ENCODE peak calls at places on chromosome 6, in nine cellular contexts. Z is GM13976, B is mesothelial cell of epicardium, E is stomach, J is AG04450, O is lower leg skin, W is breast epithelium, Q is upper lobe of left lung, R is sigmoid colon. M is an unnamed sample.

GRCh38 chr6:127933137-127933536 is 32.3 kb upstream of the THEMIS start:
- DNase-seq in Q (no peak), O (no peak), Z (no peak), B (no peak), E (no peak), R (no peak), J (no peak), W (no peak), M (no peak)

GRCh38 chr6:34979218-34979617 is 90.2 kb downstream of the ANKS1A start:
- DNase-seq in E (no peak), J (no peak), O (no peak), W (no peak), Z (no peak), B (no peak), R (no peak), Q (no peak), M (no peak)

GRCh38 chr6:149079911-149080501 is 237.5 kb upstream of the TAB2 start:
- DNase-seq in R (peak), Q (no peak), Z (no peak), W (peak), B (no peak), O (no peak), E (no peak), J (no peak), M (no peak)

GRCh38 chr6:106474476-106474875 is 114.0 kb downstream of the CRYBG1 start:
- DNase-seq in O (no peak), B (no peak), Q (no peak), E (no peak), Z (no peak), W (no peak), R (no peak), J (no peak), M (no peak)

GRCh38 chr6:140490086-140490485 is 1115.6 kb upstream of the CITED2 start:
- DNase-seq in O (no peak), B (no peak), W (no peak), Q (no peak), J (no peak), R (no peak), Z (no peak), E (no peak), M (no peak)

GRCh38 chr6:1382883-1383728 is 6.3 kb upstream of the FOXF2 start:
- DNase-seq in E (no peak), W (no peak), J (no peak), R (no peak), B (no peak), Z (peak), Q (peak), O (no peak), M (peak)

GRCh38 chr6:158758464-158758863 is 60.7 kb downstream of the EZR start:
- DNase-seq in J (no peak), Z (no peak), Q (no peak), B (no peak), O (no peak), E (no peak), W (no peak), R (no peak), M (no peak)

GRCh38 chr6:41571066-41571780 is 25.0 kb downstream of the FOXP4 start:
- DNase-seq in J (no peak), E (no peak), O (no peak), Z (no peak), W (no peak), R (no peak), Q (no peak), B (no peak), M (no peak)

GRCh38 chr6:169313347-169314010 is 59.8 kb upstream of the THBS2 start:
- DNase-seq in W (no peak), J (no peak), Q (no peak), R (no peak), O (peak), Z (no peak), E (no peak), B (no peak), M (no peak)

GRCh38 chr6:1635305-1636010 is 25.7 kb downstream of the FOXC1 start:
- DNase-seq in J (no peak), Z (no peak), E (no peak), O (no peak), R (peak), Q (peak), B (no peak), W (no peak), M (no peak)

GRCh38 chr6:169527306-169527705 is 174.5 kb downstream of the WDR27 start:
- DNase-seq in Z (no peak), R (no peak), W (no peak), B (no peak), O (no peak), J (no peak), E (no peak), Q (no peak), M (no peak)

GRCh38 chr6:3918474-3918873 is 69.3 kb downstream of the FAM50B start:
- DNase-seq in Z (no peak), E (no peak), Q (no peak), R (no peak), O (peak), W (no peak), B (no peak), J (no peak), M (no peak)

GRCh38 chr6:142222022-142222421 is 75.0 kb downstream of the VTA1 start:
- DNase-seq in Q (no peak), O (no peak), R (no peak), W (no peak), Z (no peak), J (no peak), E (no peak), B (no peak), M (no peak)

GRCh38 chr6:110083875-110084585 is 95.4 kb downstream of the WASF1 start:
- DNase-seq in Z (no peak), Q (no peak), B (no peak), E (no peak), W (no peak), J (no peak), R (no peak), O (no peak), M (no peak)

GRCh38 chr6:3654436-3654835 is 97.1 kb downstream of the PXDC1 start:
- DNase-seq in B (no peak), W (no peak), J (no peak), E (no peak), R (no peak), O (no peak), Z (no peak), Q (peak), M (no peak)

GRCh38 chr6:80425089-80425823 is 318.8 kb downstream of the BCKDHB start:
- DNase-seq in Z (no peak), R (no peak), O (no peak), Q (no peak), W (no peak), B (no peak), E (no peak), J (peak), M (no peak)
- TF ChIP-seq CTCF in Z (no peak), R (no peak), O (no peak), Q (no peak), W (no peak), B (peak), E (no peak), J (peak), M (no peak)

DNA sequence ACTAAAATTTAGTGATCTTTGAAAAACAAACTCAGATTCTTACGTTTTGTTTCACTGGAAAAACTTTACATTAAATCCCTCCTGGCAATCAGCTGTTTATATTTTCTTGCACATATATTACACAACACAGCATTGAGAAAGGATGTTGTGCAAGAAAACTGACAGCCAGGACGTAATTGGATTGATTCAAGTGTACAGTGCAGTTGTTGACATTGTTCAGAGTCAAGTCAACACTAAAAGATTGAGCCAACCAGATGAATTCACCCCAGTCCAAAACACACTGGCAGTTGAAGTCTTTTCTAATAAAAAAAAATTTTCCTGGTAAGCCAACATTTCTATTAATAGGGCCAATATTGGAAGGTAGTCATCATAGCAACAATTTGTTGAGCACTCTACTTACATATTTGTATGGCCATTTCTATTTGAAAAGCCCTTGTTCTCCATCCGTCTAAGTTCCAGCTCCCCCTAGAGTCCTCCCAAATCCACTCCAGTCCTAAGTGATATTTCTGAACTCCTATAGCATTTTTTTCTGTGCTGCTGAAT is 20.9 kb upstream of the VNN1 start:
- DNase-seq in J (peak), Q (no peak), O (no peak), E (no peak), W (no peak), R (no peak), Z (no peak), B (no peak), M (no peak)
- TF ChIP-seq CTCF in J (peak), Q (no peak), O (no peak), E (no peak), W (no peak), R (no peak), Z (no peak), B (no peak), M (no peak)

DNA sequence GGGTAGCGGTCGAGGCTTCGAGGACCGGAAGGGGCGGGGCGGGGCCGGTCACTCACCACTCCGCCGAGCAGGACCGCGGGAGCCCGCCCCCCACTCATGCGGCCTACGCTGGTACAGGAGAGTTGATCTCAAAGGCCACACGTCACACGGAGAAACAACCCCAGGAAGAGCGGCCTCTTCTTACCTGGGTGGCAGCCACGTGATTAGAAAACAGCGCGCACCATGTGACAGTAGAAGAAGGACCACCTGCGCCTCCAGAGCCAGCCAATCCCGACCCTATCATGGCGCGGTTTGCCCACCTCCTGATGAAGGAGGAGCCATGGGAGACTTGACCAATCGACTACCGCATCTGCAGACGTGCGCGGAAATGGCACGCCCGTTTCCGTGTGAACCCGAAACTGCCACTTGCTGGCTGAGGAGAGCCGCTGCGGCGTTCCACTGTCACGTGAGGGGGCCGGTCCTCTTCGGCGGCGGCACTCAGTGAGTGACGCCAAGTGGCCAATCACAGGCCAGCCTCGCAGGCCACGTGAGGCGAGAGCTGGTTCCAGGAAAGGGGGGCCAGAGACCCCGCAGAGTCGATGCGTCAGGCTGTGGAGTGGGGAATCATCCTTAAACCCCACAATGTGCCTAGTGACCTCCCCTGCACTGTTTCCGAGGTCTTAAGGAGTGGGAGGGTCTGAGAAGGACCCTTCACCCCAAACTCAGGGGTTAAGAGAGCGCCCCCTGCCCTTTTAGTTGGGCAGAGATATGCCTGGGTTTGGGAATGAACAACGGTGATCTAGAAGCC is at the start of gene CUTA:
- DNase-seq in B (peak), R (peak), Z (peak), J (peak), W (peak), O (peak), E (peak), Q (peak), M (peak)
- TF ChIP-seq CTCF in B (peak), R (no peak), Z (peak), J (no peak), W (no peak), O (no peak), E (no peak), Q (peak), M (peak)

GRCh38 chr6:160730911-160731310 is 28.9 kb downstream of the PLG start:
- DNase-seq in W (no peak), J (no peak), E (no peak), Z (no peak), B (no peak), O (no peak), R (no peak), Q (no peak), M (peak)
- TF ChIP-seq CTCF in W (no peak), J (no peak), E (no peak), Z (no peak), B (peak), O (no peak), R (no peak), Q (no peak), M (peak)

DNA sequence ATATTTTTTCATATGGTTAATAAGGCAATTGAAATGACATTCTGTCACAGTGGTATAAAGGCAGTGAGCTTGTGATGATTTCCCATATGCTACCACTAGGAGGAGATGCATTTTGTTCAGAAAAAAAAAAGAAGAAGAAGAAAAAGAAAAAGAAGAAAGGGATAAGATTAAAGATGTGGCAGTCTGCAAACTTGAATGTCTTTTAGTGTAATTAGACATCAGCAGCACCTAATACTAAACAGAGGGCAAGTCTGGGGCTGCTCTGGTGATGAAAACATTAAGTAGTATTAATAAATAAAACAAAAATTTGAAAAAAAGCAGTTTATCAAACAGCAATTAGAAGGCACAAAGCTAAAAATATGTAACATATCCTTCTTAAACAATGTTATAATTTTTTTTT is 95.4 kb upstream of the DEFB112 start:
- DNase-seq in Q (no peak), E (no peak), J (no peak), B (no peak), W (no peak), O (no peak), Z (no peak), R (no peak), M (no peak)
- TF ChIP-seq CTCF in Q (no peak), E (no peak), J (peak), B (peak), W (no peak), O (no peak), Z (no peak), R (no peak), M (peak)

GRCh38 chr6:54697423-54697822 is 149.1 kb upstream of the FAM83B start:
- DNase-seq in Z (no peak), J (peak), R (no peak), Q (no peak), B (no peak), E (no peak), W (no peak), O (no peak), M (no peak)
- TF ChIP-seq CTCF in Z (peak), J (peak), R (no peak), Q (no peak), B (no peak), E (no peak), W (no peak), O (no peak), M (no peak)

DNA sequence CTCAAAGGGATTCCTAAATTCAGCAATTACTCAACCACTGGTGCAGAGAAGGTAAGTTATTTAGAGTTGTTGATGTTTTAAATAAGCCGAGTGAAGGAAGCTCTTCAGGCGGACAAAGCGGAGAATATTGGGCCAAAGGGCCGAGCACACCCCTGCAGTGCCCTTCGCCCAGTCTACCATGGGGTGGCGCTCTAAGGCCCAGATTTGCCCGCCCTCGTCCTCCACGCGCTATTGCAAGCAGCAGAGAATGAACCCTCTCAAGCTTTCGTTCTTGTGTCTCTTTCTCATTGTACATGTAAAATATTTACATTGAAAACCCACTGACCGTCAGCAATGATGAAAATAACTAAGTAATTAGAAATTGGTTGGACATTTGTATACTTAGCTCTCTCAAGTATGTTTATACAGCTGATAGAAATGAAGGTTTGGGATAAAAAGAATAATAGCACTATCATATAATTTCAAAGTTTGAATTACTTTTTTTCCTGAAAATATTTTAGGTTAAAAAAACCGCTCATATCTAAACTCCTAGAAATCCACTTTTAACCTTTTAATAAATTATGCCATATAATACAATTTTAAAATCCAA is 195.0 kb upstream of the CEP162 start:
- DNase-seq in E (no peak), Q (peak), B (peak), Z (peak), W (no peak), R (no peak), O (no peak), J (peak), M (peak)
- TF ChIP-seq CTCF in E (no peak), Q (peak), B (peak), Z (peak), W (no peak), R (no peak), O (no peak), J (peak), M (peak)

GRCh38 chr6:144918073-144918472 is 632.9 kb downstream of the UTRN start:
- DNase-seq in O (no peak), J (no peak), R (no peak), B (no peak), Q (no peak), E (no peak), W (no peak), Z (no peak), M (no peak)

GRCh38 chr6:144908004-144908403 is 622.9 kb downstream of the UTRN start:
- DNase-seq in R (no peak), W (no peak), E (no peak), O (no peak), J (no peak), Q (no peak), B (no peak), Z (no peak), M (no peak)

GRCh38 chr6:144911322-144911721 is 626.2 kb downstream of the UTRN start:
- DNase-seq in Z (no peak), Q (no peak), J (no peak), R (no peak), W (no peak), B (no peak), O (no peak), E (no peak), M (no peak)

GRCh38 chr6:144909753-144910280 is 624.7 kb downstream of the UTRN start:
- DNase-seq in J (no peak), O (no peak), R (no peak), Q (no peak), B (no peak), W (no peak), Z (no peak), E (no peak), M (no peak)

DNA sequence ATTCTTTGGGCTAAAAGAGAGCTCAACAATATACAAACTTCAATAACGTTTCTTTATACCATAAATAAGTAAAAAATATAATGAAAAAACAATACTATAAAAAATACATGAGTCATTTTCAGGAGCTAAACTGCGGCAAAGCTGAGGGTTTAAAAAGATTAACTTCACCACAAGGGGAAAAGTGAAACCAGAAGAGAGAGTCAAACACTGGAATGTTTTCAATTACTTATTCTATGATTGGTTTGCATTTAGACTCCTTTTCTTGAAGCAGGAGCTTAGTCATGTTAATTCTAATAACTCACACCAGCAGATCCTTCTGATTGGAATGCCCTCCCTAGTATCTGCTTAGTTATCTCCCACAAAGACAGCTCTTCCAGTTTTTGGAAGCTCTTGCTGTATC is 627.3 kb downstream of the UTRN start:
- DNase-seq in W (no peak), Z (no peak), E (no peak), O (no peak), Q (no peak), J (peak), R (no peak), B (no peak), M (no peak)
- TF ChIP-seq CTCF in W (no peak), Z (no peak), E (no peak), O (no peak), Q (no peak), J (peak), R (no peak), B (no peak), M (no peak)

DNA sequence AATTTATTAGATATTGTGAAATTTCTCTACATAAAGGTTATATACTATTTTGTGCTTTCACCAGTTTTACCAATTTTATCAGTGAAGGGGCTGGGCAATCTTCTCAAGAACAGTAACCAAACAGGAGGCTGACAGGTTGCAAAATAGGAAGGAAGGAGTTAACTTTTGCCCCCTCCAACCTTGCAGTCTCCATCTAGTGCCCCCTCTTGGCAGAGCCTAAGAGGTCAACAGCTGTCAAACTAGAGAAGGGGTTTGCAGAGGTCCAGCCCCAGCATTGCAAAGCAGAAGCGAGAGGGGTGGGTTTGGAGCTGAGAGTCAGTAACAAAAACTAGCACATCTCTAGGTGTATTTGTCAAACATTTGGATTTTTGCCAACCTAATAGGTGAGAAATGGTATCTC is 391.0 kb downstream of the CDC5L start:
- DNase-seq in Q (no peak), O (no peak), Z (no peak), B (no peak), E (no peak), J (no peak), R (no peak), W (no peak), M (no peak)
- TF ChIP-seq CTCF in Q (no peak), O (no peak), Z (no peak), B (no peak), E (no peak), J (no peak), R (no peak), W (no peak), M (no peak)

DNA sequence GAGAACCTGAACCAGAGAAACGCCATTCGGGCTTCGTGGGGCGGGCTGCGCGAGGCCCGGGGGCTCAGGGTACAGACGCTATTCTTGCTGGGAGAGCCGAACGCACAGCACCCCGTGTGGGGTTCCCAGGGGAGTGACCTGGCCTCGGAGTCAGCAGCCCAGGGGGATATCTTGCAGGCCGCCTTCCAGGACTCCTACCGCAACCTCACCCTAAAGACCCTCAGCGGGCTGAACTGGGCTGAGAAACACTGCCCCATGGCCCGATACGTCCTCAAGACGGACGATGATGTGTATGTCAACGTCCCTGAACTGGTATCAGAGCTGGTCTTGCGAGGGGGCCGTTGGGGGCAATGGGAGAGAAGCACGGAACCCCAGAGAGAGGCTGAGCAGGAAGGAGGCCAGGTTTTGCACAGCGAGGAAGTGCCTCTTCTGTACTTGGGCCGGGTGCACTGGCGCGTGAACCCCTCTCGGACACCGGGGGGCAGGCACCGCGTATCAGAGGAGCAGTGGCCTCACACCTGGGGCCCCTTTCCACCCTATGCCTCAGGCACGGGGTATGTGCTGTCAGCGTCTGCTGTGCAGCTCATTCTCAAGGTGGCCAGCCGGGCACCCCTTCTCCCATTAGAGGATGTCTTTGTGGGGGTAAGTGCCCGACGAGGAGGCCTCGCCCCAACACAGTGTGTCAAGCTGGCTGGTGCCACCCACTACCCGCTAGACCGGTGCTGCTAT is 904 bp downstream of the B3GALT4 start:
- DNase-seq in E (no peak), O (no peak), Z (peak), J (no peak), Q (no peak), R (no peak), W (no peak), B (no peak), M (peak)
- TF ChIP-seq CTCF in E (no peak), O (no peak), Z (no peak), J (no peak), Q (no peak), R (no peak), W (no peak), B (no peak), M (no peak)

M was measured in endothelial cell.